ENCODE peak calls at places on chromosomes 4 and X, in six cellular contexts. Y is gastrocnemius medialis, G is breast epithelium, X is prostate gland, R is tibial nerve, P is HCT116. J is an unnamed sample.

GRCh38 chrX:17007134-17007768 is 60.8 kb downstream of the REPS2 start:
- DNase-seq in X (no peak), Y (no peak), G (no peak), P (no peak), R (no peak), J (no peak)

GRCh38 chrX:8845060-8845459 is 43.9 kb upstream of the FAM9A start:
- DNase-seq in G (no peak), R (no peak), Y (no peak), X (no peak), P (no peak), J (no peak)

GRCh38 chr4:178395798-178396197 is 953.6 kb upstream of the AGA start:
- DNase-seq in X (no peak), P (no peak), Y (no peak), G (no peak), R (no peak), J (no peak)

GRCh38 chr4:138114434-138114833 is 127.7 kb downstream of the SLC7A11 start:
- DNase-seq in G (no peak), R (no peak), P (no peak), X (no peak), Y (no peak), J (no peak)

GRCh38 chr4:114417214-114417613 is 181.4 kb upstream of the UGT8 start:
- DNase-seq in R (no peak), X (no peak), G (no peak), Y (no peak), P (peak), J (no peak)

GRCh38 chrX:134608153-134608552 is 50.1 kb downstream of the PLAC1 start:
- DNase-seq in Y (no peak), X (no peak), R (no peak), P (no peak), G (no peak), J (no peak)

GRCh38 chrX:29652484-29652883 is 562.9 kb upstream of the MAGEB2 start:
- DNase-seq in Y (no peak), X (no peak), P (no peak), G (no peak), R (no peak), J (no peak)

GRCh38 chr4:78654809-78655208 is 103.2 kb downstream of the ANXA3 start:
- DNase-seq in X (no peak), Y (no peak), P (no peak), G (no peak), R (no peak), J (no peak)

GRCh38 chr4:38896940-38897339 is 29.3 kb downstream of the FAM114A1 start:
- DNase-seq in Y (no peak), G (no peak), R (no peak), X (no peak), P (no peak), J (no peak)

GRCh38 chrX:122982521-122982920 is 201.6 kb upstream of the GRIA3 start:
- DNase-seq in P (no peak), Y (no peak), X (no peak), R (no peak), G (no peak), J (no peak)

GRCh38 chr4:96887857-96888256 is 1048.0 kb downstream of the PDHA2 start:
- DNase-seq in G (no peak), Y (no peak), P (no peak), X (no peak), R (no peak), J (no peak)

GRCh38 chrX:48919360-48919821 is 567 bp upstream of the PIM2 start:
- DNase-seq in G (no peak), P (no peak), Y (no peak), R (no peak), X (no peak), J (no peak)

GRCh38 chr4:74006009-74006476 is 7.6 kb upstream of the CXCL5 start:
- DNase-seq in X (no peak), R (no peak), Y (no peak), P (no peak), G (no peak), J (peak)

GRCh38 chrX:531611-531936 is 99.0 kb upstream of the SHOX start:
- DNase-seq in R (no peak), G (no peak), Y (no peak), P (no peak), X (no peak), J (no peak)

GRCh38 chr4:71586087-71586763 is 197.7 kb downstream of the GC start:
- DNase-seq in Y (no peak), G (no peak), R (no peak), X (no peak), P (no peak), J (no peak)

GRCh38 chr4:89248879-89249281 is 58.7 kb downstream of the GPRIN3 start:
- DNase-seq in P (no peak), R (no peak), G (no peak), Y (no peak), X (no peak), J (no peak)

GRCh38 chr4:173929921-173930320 is 353.5 kb downstream of the FBXO8 start:
- DNase-seq in P (no peak), Y (no peak), G (no peak), X (no peak), R (no peak), J (no peak)

GRCh38 chr4:121738780-121739547 is 26.0 kb downstream of the SMIM43 start:
- DNase-seq in Y (no peak), P (no peak), G (no peak), X (no peak), R (no peak), J (no peak)

GRCh38 chr4:98778206-98778605 is 119.8 kb upstream of the TSPAN5 start:
- DNase-seq in G (no peak), P (no peak), R (no peak), X (no peak), Y (no peak), J (no peak)

GRCh38 chrX:153830632-153831434 is 489 bp upstream of the PDZD4 start:
- DNase-seq in G (no peak), P (no peak), R (no peak), X (no peak), Y (no peak), J (no peak)

GRCh38 chr4:29066856-29067255 is 1653.3 kb upstream of the PCDH7 start:
- DNase-seq in Y (no peak), R (no peak), X (no peak), P (no peak), G (no peak), J (no peak)

GRCh38 chrX:17443546-17443945 is 68.5 kb downstream of the NHS start:
- DNase-seq in R (no peak), X (no peak), Y (no peak), P (no peak), G (no peak), J (no peak)

GRCh38 chr4:176380352-176381157 is 60.8 kb downstream of the SPCS3 start:
- DNase-seq in X (no peak), G (no peak), R (no peak), Y (no peak), P (no peak), J (no peak)

GRCh38 chr4:26071688-26072087 is 157.7 kb downstream of the SMIM20 start:
- DNase-seq in X (no peak), Y (no peak), P (no peak), G (no peak), R (no peak), J (no peak)

GRCh38 chr4:152258804-152259708 is 276.8 kb downstream of the FBXW7 start:
- DNase-seq in X (no peak), P (peak), G (no peak), R (no peak), Y (no peak), J (no peak)

GRCh38 chr4:112523008-112523440 is 7.0 kb upstream of the NEUROG2 start:
- DNase-seq in G (no peak), P (no peak), X (no peak), R (no peak), Y (no peak), J (no peak)

GRCh38 chr4:46390353-46391058 is 578 bp upstream of the GABRA2 start:
- DNase-seq in G (no peak), R (no peak), Y (no peak), X (no peak), P (no peak), J (no peak)

GRCh38 chr4:41709844-41710481 is 38.6 kb downstream of the PHOX2B start:
- DNase-seq in G (no peak), X (no peak), Y (no peak), P (no peak), R (no peak), J (no peak)

GRCh38 chrX:13387656-13388421 is 68.0 kb upstream of the ATXN3L start:
- DNase-seq in P (no peak), R (no peak), Y (no peak), X (no peak), G (no peak), J (no peak)

GRCh38 chrX:66634272-66634671 is 4.6 kb downstream of the EDA2R start:
- DNase-seq in P (no peak), G (no peak), R (no peak), X (no peak), Y (no peak), J (no peak)

GRCh38 chr4:140061194-140061593 is 92.8 kb downstream of the MAML3 start:
- DNase-seq in R (no peak), P (no peak), X (no peak), Y (no peak), G (no peak), J (no peak)

GRCh38 chr4:181524455-181524854 is 718.7 kb upstream of the TENM3 start:
- DNase-seq in Y (no peak), P (no peak), R (no peak), G (no peak), X (no peak), J (no peak)

GRCh38 chr4:165580379-165580905 is 201.6 kb downstream of the CPE start:
- DNase-seq in R (no peak), Y (no peak), P (peak), G (no peak), X (no peak), J (peak)

GRCh38 chrX:134172588-134173259 is 64.3 kb upstream of the CCDC160 start:
- DNase-seq in X (peak), R (no peak), Y (no peak), P (no peak), G (no peak), J (no peak)

GRCh38 chrX:12128017-12128416 is 10.3 kb upstream of the FRMPD4 start:
- DNase-seq in P (no peak), G (no peak), X (no peak), R (no peak), Y (no peak), J (no peak)

DNA sequence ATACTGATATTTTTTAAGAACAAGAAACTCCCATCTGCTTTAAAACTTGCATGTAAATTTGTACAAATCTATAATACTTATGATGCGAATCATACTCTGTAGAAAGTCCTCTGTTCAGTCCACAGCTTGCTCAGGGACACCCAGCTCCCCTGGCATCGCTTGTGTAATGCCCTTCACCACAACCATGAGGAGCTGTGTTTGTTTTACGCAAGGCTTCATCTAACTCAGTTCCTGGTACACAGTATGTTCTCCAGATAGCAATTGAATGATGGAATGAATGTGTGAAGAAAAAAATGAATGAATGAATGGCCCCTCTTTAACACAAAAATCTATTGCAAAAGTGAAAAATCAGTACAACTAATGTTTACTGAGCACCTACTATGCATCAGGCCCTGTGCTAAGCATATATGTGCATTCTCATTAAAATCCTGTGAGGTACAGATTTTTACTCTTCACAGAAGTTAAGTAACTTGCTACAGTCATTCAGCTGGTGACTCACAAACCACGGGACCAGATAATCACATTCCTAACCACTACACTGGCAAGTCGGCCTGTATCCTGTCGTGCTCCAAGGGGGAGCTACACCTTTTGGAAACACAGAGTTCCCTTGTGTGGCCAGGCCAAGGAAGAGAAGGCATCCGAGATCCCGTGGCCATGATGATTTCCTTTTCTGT is 58.7 kb upstream of the KDR start:
- DNase-seq in G (no peak), Y (no peak), X (no peak), P (peak), R (no peak), J (no peak)
- TF ChIP-seq POLR2A in G (no peak), Y (no peak), X (no peak), P (no peak), R (no peak), J (no peak)

DNA sequence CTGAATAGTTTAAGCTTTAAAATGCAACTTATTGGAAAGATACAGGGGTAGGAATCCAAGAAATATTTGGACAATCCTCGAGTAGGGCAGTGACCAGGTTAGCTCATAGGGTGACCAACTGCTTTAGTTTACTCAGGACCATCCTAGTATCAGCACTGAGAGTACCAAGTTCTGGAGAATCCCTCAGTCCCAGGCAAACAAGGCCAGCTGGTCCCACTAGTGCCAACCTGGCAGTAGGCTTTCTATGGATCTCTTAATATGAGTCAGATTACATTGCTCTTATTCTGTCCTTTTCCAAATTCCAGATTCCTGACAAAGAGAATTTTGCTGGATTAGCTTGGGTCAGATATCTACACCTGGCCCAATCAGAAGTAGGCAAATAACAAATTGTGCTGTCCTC is 493.7 kb downstream of the KCNIP4 start:
- DNase-seq in G (no peak), Y (no peak), X (no peak), R (no peak), P (no peak), J (no peak)
- TF ChIP-seq CTCF in G (no peak), Y (no peak), X (no peak), R (no peak), P (no peak), J (no peak)

GRCh38 chrX:107724653-107725052 is 50.9 kb downstream of the TSC22D3 start:
- DNase-seq in G (no peak), P (no peak), X (no peak), Y (no peak), R (no peak), J (no peak)

GRCh38 chrX:107726809-107727534 is 48.6 kb downstream of the TSC22D3 start:
- DNase-seq in Y (no peak), R (no peak), G (no peak), X (no peak), P (no peak), J (no peak)

GRCh38 chrX:107728342-107729099 is 47.1 kb downstream of the TSC22D3 start:
- DNase-seq in Y (peak), R (no peak), G (no peak), X (no peak), P (no peak), J (no peak)

GRCh38 chrX:107723501-107723900 is 52.1 kb downstream of the TSC22D3 start:
- DNase-seq in Y (no peak), G (no peak), X (no peak), P (no peak), R (no peak), J (no peak)

GRCh38 chrX:107725761-107726555 is 49.6 kb downstream of the TSC22D3 start:
- DNase-seq in Y (no peak), G (no peak), P (no peak), X (no peak), R (no peak), J (no peak)
- H3K4me3 ChIP-seq in Y (no peak), G (no peak), P (no peak), X (no peak), R (no peak), J (no peak)

GRCh38 chr4:105627620-105628019 is 75.2 kb downstream of the ARHGEF38 start:
- DNase-seq in R (no peak), G (no peak), P (no peak), Y (no peak), X (no peak), J (no peak)
- TF ChIP-seq POLR2A in R (no peak), G (no peak), P (no peak), Y (no peak), X (no peak), J (no peak)

GRCh38 chrX:76253432-76253831 is 80.6 kb downstream of the PBDC1 start:
- DNase-seq in X (peak), Y (no peak), R (no peak), P (peak), G (no peak), J (no peak)
- TF ChIP-seq CTCF in X (no peak), Y (peak), R (peak), P (no peak), G (peak), J (no peak)

GRCh38 chrX:38221391-38221929 is 789 bp upstream of the SRPX start:
- DNase-seq in Y (no peak), R (no peak), P (no peak), X (no peak), G (no peak), J (no peak)

GRCh38 chrX:38224160-38224559 is 3.5 kb upstream of the SRPX start:
- DNase-seq in R (no peak), P (no peak), Y (no peak), G (no peak), X (no peak), J (no peak)

GRCh38 chrX:38220024-38220935 is at the start of gene SRPX:
- DNase-seq in R (no peak), X (peak), Y (no peak), P (peak), G (no peak), J (peak)

GRCh38 chrX:38225093-38225492 is 4.4 kb upstream of the SRPX start:
- DNase-seq in R (no peak), G (no peak), P (no peak), Y (no peak), X (no peak), J (no peak)

DNA sequence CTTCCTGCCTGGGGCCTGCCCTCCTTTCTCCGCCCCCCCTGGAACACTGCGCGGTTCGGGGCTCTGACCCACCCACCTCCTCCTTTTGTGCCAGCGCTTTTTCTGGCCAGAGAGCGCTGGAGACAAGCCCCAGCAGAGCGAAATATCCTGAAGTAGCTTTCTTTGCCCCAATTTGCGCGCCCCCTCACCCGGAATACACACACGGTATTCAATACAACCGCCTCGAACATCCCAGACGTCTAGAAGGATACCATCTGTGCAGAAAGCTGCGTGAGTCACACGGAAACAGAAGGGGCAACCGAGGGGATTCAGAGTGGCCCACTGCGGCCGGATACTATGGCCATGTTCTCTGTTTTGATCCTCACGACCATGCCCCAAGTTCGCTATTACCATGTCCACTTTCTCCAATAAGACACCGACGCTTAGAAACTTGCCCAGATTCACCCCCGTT is 290 bp upstream of the SRPX start:
- DNase-seq in P (no peak), G (no peak), R (no peak), Y (no peak), X (no peak), J (no peak)
- H3K4me3 ChIP-seq in P (peak), G (peak), R (peak), Y (peak), X (peak), J (peak)

GRCh38 chr4:2811830-2812599 is 19.1 kb downstream of the SH3BP2 start:
- DNase-seq in P (peak), Y (peak), R (peak), G (no peak), X (no peak), J (peak)
- TF ChIP-seq POLR2A in P (peak), Y (peak), R (peak), G (no peak), X (no peak), J (no peak)

GRCh38 chr4:37890501-37891220 is at the start of gene TBC1D1:
- DNase-seq in G (no peak), X (peak), Y (peak), P (no peak), R (no peak), J (no peak)

GRCh38 chr4:37893164-37893563 is 2.3 kb downstream of the TBC1D1 start:
- DNase-seq in X (no peak), R (no peak), P (no peak), Y (no peak), G (no peak), J (no peak)

GRCh38 chr4:37895271-37895670 is 4.4 kb downstream of the TBC1D1 start:
- DNase-seq in P (no peak), Y (no peak), G (no peak), R (no peak), X (no peak), J (no peak)

GRCh38 chr4:37891221-37892159 is 606 bp downstream of the TBC1D1 start:
- DNase-seq in R (no peak), P (no peak), X (peak), G (no peak), Y (peak), J (no peak)

DNA sequence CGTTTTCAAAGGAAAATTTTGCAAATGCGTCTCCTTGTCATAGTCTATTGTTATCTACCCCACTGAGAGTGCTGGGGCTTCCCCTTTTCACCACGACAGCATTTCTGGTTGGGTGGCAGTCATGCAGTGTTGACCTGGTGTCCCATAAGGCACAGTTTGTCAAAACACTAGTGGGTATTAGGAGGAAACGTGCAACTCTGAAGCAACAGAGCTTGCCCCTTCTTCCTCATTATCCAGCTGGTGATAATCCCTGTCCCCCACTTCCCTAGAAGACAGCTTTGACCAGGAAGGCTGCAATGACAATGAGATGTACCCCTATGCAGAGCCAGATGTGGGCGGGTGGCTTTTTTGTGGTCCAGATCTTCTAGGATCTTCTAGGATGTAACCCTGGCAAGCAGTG is 1.8 kb downstream of the TBC1D1 start:
- DNase-seq in R (no peak), Y (no peak), G (no peak), P (no peak), X (no peak), J (no peak)
- TF ChIP-seq CTCF in R (no peak), Y (no peak), G (no peak), P (no peak), X (no peak), J (no peak)

J was measured in lower leg skin.